ENCODE peak calls at places on chromosomes 1 and 21, in six cellular contexts. I is kidney tubule cell, W is NCI-H1092, F is colonic mucosa, E is mesenteric fat pad, V is mucosa of gallbladder. H is an unnamed sample.

GRCh38 chr1:220544901-220545303 is 17.0 kb downstream of the MARK1 start:
- DNase-seq in E (no peak), W (no peak), V (no peak), F (no peak), I (no peak), H (no peak)

GRCh38 chr1:20723537-20724363 is 5.9 kb upstream of the KIF17 start:
- DNase-seq in V (no peak), I (no peak), W (no peak), E (peak), F (no peak), H (peak)

GRCh38 chr1:173258484-173259264 is 51.5 kb upstream of the TNFSF4 start:
- DNase-seq in F (no peak), I (peak), W (no peak), V (no peak), E (no peak), H (no peak)

GRCh38 chr1:19682257-19682656 is 17.6 kb downstream of the HTR6 start:
- DNase-seq in E (no peak), W (no peak), I (peak), F (no peak), V (no peak), H (no peak)

GRCh38 chr1:158932171-158932570 is 819 bp downstream of the PYHIN1 start:
- DNase-seq in E (no peak), I (no peak), W (no peak), V (no peak), F (no peak), H (no peak)

GRCh38 chr1:67880056-67880601 is 46.9 kb upstream of the GNG12 start:
- DNase-seq in E (no peak), V (peak), I (peak), W (peak), F (no peak), H (no peak)

GRCh38 chr1:25549273-25550154 is 6.1 kb downstream of the LDLRAP1 start:
- DNase-seq in F (peak), E (no peak), V (no peak), I (peak), W (no peak), H (no peak)

GRCh38 chr21:42734323-42734971 is 81.0 kb downstream of the PDE9A start:
- DNase-seq in F (no peak), I (peak), W (no peak), V (no peak), E (no peak), H (no peak)

GRCh38 chr1:171796592-171796991 is 15.1 kb downstream of the METTL13 start:
- DNase-seq in I (no peak), F (no peak), E (no peak), W (no peak), V (no peak), H (no peak)

GRCh38 chr1:114342376-114342775 is 168.6 kb downstream of the TRIM33 start:
- DNase-seq in V (no peak), I (no peak), F (no peak), E (no peak), W (no peak), H (peak)

GRCh38 chr21:31557421-31557955 is 102.0 kb upstream of the SOD1 start:
- DNase-seq in F (no peak), W (peak), E (no peak), I (no peak), V (no peak), H (peak)

GRCh38 chr1:227781314-227781930 is 34.1 kb upstream of the PRSS38 start:
- DNase-seq in W (no peak), V (no peak), I (no peak), E (peak), F (peak), H (peak)

H was measured in type B pancreatic cell.